ENCODE peak calls at places on chromosome 1, in six cellular contexts. P is GM04504; H is HT-29; K is MM.1S; F is activated CD4-positive, alpha-beta T cell treated with anti-CD3 and anti-CD28 coated beads, Interleukin-2, amount 10 ng/mL, durations not matched to agents 7 days and 5 days; D is AG08395. Y is an unnamed sample.

GRCh38 chr1:243946946-243947345 is 96.9 kb upstream of the AKT3 start:
- DNase-seq in K (no peak), F (peak), P (no peak), D (peak), H (no peak), Y (no peak)

GRCh38 chr1:3702990-3703728 is 49.1 kb upstream of the CCDC27 start:
- DNase-seq in K (no peak), P (peak), D (peak), H (no peak), F (no peak), Y (no peak)

GRCh38 chr1:8517579-8518489 is 199.9 kb downstream of the SLC45A1 start:
- DNase-seq in H (no peak), K (no peak), D (peak), P (no peak), F (no peak), Y (no peak)

GRCh38 chr1:10733967-10734366 is 62.5 kb downstream of the CASZ1 start:
- DNase-seq in H (no peak), P (no peak), D (no peak), F (no peak), K (no peak), Y (no peak)

GRCh38 chr1:54649130-54649898 is 7.7 kb downstream of the MROH7 start:
- DNase-seq in H (peak), D (no peak), K (no peak), P (no peak), F (no peak), Y (no peak)

GRCh38 chr1:58785424-58786058 is 1.7 kb upstream of the JUN start:
- DNase-seq in K (peak), H (peak), F (peak), D (peak), P (no peak), Y (no peak)

GRCh38 chr1:106699436-106699835 is 357.0 kb upstream of the PRMT6 start:
- DNase-seq in H (no peak), F (no peak), K (no peak), P (peak), D (peak), Y (no peak)

GRCh38 chr1:94000531-94001282 is 91.5 kb upstream of the GCLM start:
- DNase-seq in P (no peak), D (no peak), H (no peak), F (no peak), K (no peak), Y (no peak)

GRCh38 chr1:110421159-110421777 is 13.8 kb upstream of the LAMTOR5 start:
- DNase-seq in D (peak), K (no peak), H (no peak), F (peak), P (peak), Y (peak)

GRCh38 chr1:37393585-37394120 is 80.7 kb upstream of the ZC3H12A start:
- DNase-seq in K (no peak), H (no peak), D (no peak), F (no peak), P (no peak), Y (no peak)

GRCh38 chr1:203769505-203770343 is 4.7 kb downstream of the LAX1 start:
- DNase-seq in F (no peak), H (peak), K (no peak), D (peak), P (peak), Y (peak)

GRCh38 chr1:20361805-20362381 is 71.2 kb downstream of the VWA5B1 start:
- DNase-seq in F (peak), H (peak), D (peak), K (no peak), P (peak), Y (no peak)

GRCh38 chr1:21703318-21703963 is 34.3 kb upstream of the RAP1GAP start:
- DNase-seq in P (peak), D (peak), F (no peak), K (no peak), H (peak), Y (peak)

GRCh38 chr1:46152021-46152420 is 19.6 kb upstream of the PIK3R3 start:
- DNase-seq in D (peak), H (no peak), K (no peak), F (no peak), P (no peak), Y (no peak)

GRCh38 chr1:183783896-183784637 is 20.9 kb upstream of the RGL1 start:
- DNase-seq in K (no peak), D (no peak), H (no peak), F (no peak), P (peak), Y (no peak)

GRCh38 chr1:201216395-201217085 is 25.9 kb downstream of the IGFN1 start:
- DNase-seq in K (no peak), H (no peak), F (no peak), D (no peak), P (no peak), Y (no peak)

GRCh38 chr1:44553127-44553758 is 121.0 kb downstream of the TMEM53 start:
- DNase-seq in K (no peak), H (peak), D (no peak), P (no peak), F (no peak), Y (no peak)

GRCh38 chr1:13699936-13700520 is at the start of gene PRDM2:
- DNase-seq in K (peak), H (no peak), F (peak), D (peak), P (no peak), Y (no peak)

GRCh38 chr1:237108299-237109040 is 66.5 kb downstream of the RYR2 start:
- DNase-seq in K (no peak), H (no peak), F (no peak), P (no peak), D (no peak), Y (no peak)

GRCh38 chr1:220076861-220077762 is 12.5 kb downstream of the BPNT1 start:
- DNase-seq in P (no peak), K (no peak), H (no peak), F (no peak), D (no peak), Y (no peak)

GRCh38 chr1:182507685-182508084 is 57.7 kb downstream of the RGSL1 start:
- DNase-seq in F (no peak), D (no peak), P (no peak), K (peak), H (peak), Y (no peak)